ENCODE peak calls at places on chromosome 13, in five cellular contexts. One of them, this sample, is unnamed.

GRCh38 chr13:52782486-52783448 is 43.1 kb upstream of the CNMD start:
- DNase-seq in HFFc6: no peak
- DNase-seq in retinal pigment epithelial cell: no peak
- DNase-seq in NB4: no peak
- DNase-seq in type B pancreatic cell: no peak
- DNase-seq in this sample: no peak

GRCh38 chr13:76148926-76149325 is 512.8 kb downstream of the LMO7 start:
- DNase-seq in HFFc6: peak; percentile 78
- DNase-seq in retinal pigment epithelial cell: peak; percentile 26
- DNase-seq in NB4: no peak
- DNase-seq in type B pancreatic cell: no peak
- DNase-seq in this sample: peak; percentile 45

GRCh38 chr13:111513766-111514611 is 193.5 kb downstream of the TEX29 start:
- DNase-seq in HFFc6: no peak
- DNase-seq in retinal pigment epithelial cell: no peak
- DNase-seq in NB4: no peak
- DNase-seq in type B pancreatic cell: no peak
- DNase-seq in this sample: no peak

GRCh38 chr13:72304121-72304745 is 423.2 kb downstream of the MZT1 start:
- DNase-seq in HFFc6: no peak
- DNase-seq in retinal pigment epithelial cell: peak; percentile 40
- DNase-seq in NB4: no peak
- DNase-seq in type B pancreatic cell: no peak
- DNase-seq in this sample: no peak

GRCh38 chr13:98099627-98100026 is 43.3 kb upstream of the FARP1 start:
- DNase-seq in HFFc6: no peak
- DNase-seq in retinal pigment epithelial cell: no peak
- DNase-seq in NB4: no peak
- DNase-seq in type B pancreatic cell: no peak
- DNase-seq in this sample: no peak

GRCh38 chr13:27926644-27927434 is 7.0 kb downstream of the PDX1 start:
- DNase-seq in HFFc6: no peak
- DNase-seq in retinal pigment epithelial cell: no peak
- DNase-seq in NB4: no peak
- DNase-seq in type B pancreatic cell: no peak
- DNase-seq in this sample: no peak

GRCh38 chr13:100300708-100301107 is 211.8 kb downstream of the PCCA start:
- DNase-seq in HFFc6: no peak
- DNase-seq in retinal pigment epithelial cell: no peak
- DNase-seq in NB4: no peak
- DNase-seq in type B pancreatic cell: no peak
- DNase-seq in this sample: no peak

GRCh38 chr13:24039621-24040475 is 120.7 kb upstream of the SPATA13 start:
- DNase-seq in HFFc6: no peak
- DNase-seq in retinal pigment epithelial cell: no peak
- DNase-seq in NB4: no peak
- DNase-seq in type B pancreatic cell: no peak
- DNase-seq in this sample: no peak

GRCh38 chr13:35712907-35713685 is 236.6 kb upstream of the MAB21L1 start:
- DNase-seq in HFFc6: peak; percentile 89
- DNase-seq in retinal pigment epithelial cell: no peak
- DNase-seq in NB4: peak; percentile 14
- DNase-seq in type B pancreatic cell: no peak
- DNase-seq in this sample: no peak

GRCh38 chr13:113001251-113002140 is 32.5 kb downstream of the MCF2L start:
- DNase-seq in HFFc6: no peak
- DNase-seq in retinal pigment epithelial cell: peak; percentile 43
- DNase-seq in NB4: no peak
- DNase-seq in type B pancreatic cell: peak; percentile 82
- DNase-seq in this sample: peak; percentile 31

GRCh38 chr13:47794963-47795362 is 206.1 kb downstream of the SUCLA2 start:
- DNase-seq in HFFc6: no peak
- DNase-seq in retinal pigment epithelial cell: no peak
- DNase-seq in NB4: peak; percentile 35
- DNase-seq in type B pancreatic cell: no peak
- DNase-seq in this sample: no peak
- TF ChIP-seq CTCF in HFFc6: peak; percentile 61
- TF ChIP-seq CTCF in retinal pigment epithelial cell: peak; percentile 66
- TF ChIP-seq CTCF in NB4: peak; percentile 77
- TF ChIP-seq CTCF in type B pancreatic cell: peak; percentile 67
- TF ChIP-seq CTCF in this sample: peak; percentile 61

DNA sequence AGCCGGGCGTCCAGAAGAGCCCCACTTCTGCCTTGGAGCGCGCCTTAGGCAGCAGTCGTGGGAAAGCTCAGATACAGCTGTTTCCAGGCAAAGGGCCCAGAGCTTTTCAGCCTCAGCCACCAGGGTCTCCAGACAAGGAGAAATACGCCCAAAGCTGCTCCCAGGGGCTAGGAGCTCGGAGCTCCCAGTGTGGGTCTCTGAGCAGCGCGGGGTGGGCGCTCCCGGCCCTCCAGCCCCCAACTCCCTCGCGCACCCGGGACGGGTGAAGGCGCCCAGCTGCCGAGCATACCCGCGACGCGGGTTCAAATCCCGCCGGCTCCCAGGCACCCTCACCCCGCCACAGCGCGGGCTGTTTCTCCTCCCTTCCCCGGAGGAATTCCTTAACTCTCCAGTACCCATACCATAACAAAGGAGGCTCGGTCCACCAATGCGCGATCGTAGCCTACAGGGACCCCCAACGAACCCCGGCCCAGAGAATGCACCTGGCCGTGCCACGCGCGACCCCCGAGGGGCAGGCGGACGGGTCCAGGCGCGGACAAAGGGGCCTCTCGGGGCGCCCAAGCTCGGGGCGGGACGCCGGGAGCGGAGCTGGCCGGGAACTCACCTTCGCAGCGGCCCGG is 507 bp downstream of the COL4A1 start:
- DNase-seq in HFFc6: no peak
- DNase-seq in retinal pigment epithelial cell: no peak
- DNase-seq in NB4: no peak
- DNase-seq in type B pancreatic cell: no peak
- DNase-seq in this sample: no peak
- TF ChIP-seq CTCF in HFFc6: no peak
- TF ChIP-seq CTCF in retinal pigment epithelial cell: no peak
- TF ChIP-seq CTCF in NB4: no peak
- TF ChIP-seq CTCF in type B pancreatic cell: peak; percentile 50
- TF ChIP-seq CTCF in this sample: no peak

DNA sequence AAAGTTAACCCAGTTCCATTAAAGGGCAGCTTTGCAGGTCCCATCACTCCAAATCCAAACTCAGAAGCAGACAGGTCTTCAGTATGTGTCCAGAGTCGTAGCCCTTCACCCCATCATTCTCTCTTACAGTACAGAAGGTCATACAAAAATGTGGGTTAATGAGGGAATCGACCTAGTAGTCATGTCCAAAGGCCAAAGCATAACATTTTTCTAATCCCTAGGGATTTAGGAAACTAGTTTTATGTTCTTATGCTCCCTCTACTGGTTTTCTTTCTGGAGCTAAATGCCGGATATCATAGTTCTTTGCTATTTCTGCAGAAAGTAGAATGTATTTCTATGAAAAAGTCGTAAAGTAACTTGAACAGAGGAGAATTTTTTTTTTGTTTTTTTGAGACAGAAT is 72.2 kb downstream of the DHRS12 start:
- DNase-seq in HFFc6: peak; percentile 48
- DNase-seq in retinal pigment epithelial cell: no peak
- DNase-seq in NB4: peak; percentile 40
- DNase-seq in type B pancreatic cell: no peak
- DNase-seq in this sample: no peak
- TF ChIP-seq CTCF in HFFc6: peak; percentile 71
- TF ChIP-seq CTCF in retinal pigment epithelial cell: peak; percentile 55
- TF ChIP-seq CTCF in NB4: no peak
- TF ChIP-seq CTCF in type B pancreatic cell: peak; percentile 30
- TF ChIP-seq CTCF in this sample: no peak

GRCh38 chr13:102847272-102848234 is 1.7 kb downstream of the ERCC5 start:
- DNase-seq in HFFc6: no peak
- DNase-seq in retinal pigment epithelial cell: no peak
- DNase-seq in NB4: peak; percentile 62
- DNase-seq in type B pancreatic cell: no peak
- DNase-seq in this sample: no peak

GRCh38 chr13:102848956-102849355 is 3.1 kb downstream of the ERCC5 start:
- DNase-seq in HFFc6: no peak
- DNase-seq in retinal pigment epithelial cell: no peak
- DNase-seq in NB4: no peak
- DNase-seq in type B pancreatic cell: no peak
- DNase-seq in this sample: no peak

GRCh38 chr13:102845289-102845629 is 573 bp upstream of the ERCC5 start:
- DNase-seq in HFFc6: no peak
- DNase-seq in retinal pigment epithelial cell: no peak
- DNase-seq in NB4: no peak
- DNase-seq in type B pancreatic cell: no peak
- DNase-seq in this sample: no peak

GRCh38 chr13:102845630-102846260 is at the start of gene ERCC5:
- DNase-seq in HFFc6: peak; percentile 97
- DNase-seq in retinal pigment epithelial cell: peak; percentile 82
- DNase-seq in NB4: peak; percentile 98
- DNase-seq in type B pancreatic cell: peak; percentile 94
- DNase-seq in this sample: peak; percentile 83

GRCh38 chr13:102846261-102847015 is 606 bp downstream of the ERCC5 start:
- DNase-seq in HFFc6: peak; percentile 28
- DNase-seq in retinal pigment epithelial cell: no peak
- DNase-seq in NB4: peak; percentile 82
- DNase-seq in type B pancreatic cell: no peak
- DNase-seq in this sample: no peak
- TF ChIP-seq CTCF in HFFc6: no peak
- TF ChIP-seq CTCF in retinal pigment epithelial cell: no peak
- TF ChIP-seq CTCF in NB4: no peak
- TF ChIP-seq CTCF in type B pancreatic cell: no peak
- TF ChIP-seq CTCF in this sample: no peak

GRCh38 chr13:110061270-110061669 is 245.7 kb downstream of the COL4A1 start:
- DNase-seq in HFFc6: no peak
- DNase-seq in retinal pigment epithelial cell: no peak
- DNase-seq in NB4: no peak
- DNase-seq in type B pancreatic cell: no peak
- DNase-seq in this sample: no peak
- TF ChIP-seq CTCF in HFFc6: peak; percentile 16
- TF ChIP-seq CTCF in retinal pigment epithelial cell: peak; percentile 15
- TF ChIP-seq CTCF in NB4: no peak
- TF ChIP-seq CTCF in type B pancreatic cell: no peak
- TF ChIP-seq CTCF in this sample: no peak

GRCh38 chr13:87259479-87260083 is 411.6 kb upstream of the SLITRK5 start:
- DNase-seq in HFFc6: no peak
- DNase-seq in retinal pigment epithelial cell: no peak
- DNase-seq in NB4: no peak
- DNase-seq in type B pancreatic cell: no peak
- DNase-seq in this sample: no peak
- TF ChIP-seq CTCF in HFFc6: peak; percentile 31
- TF ChIP-seq CTCF in retinal pigment epithelial cell: peak; percentile 57
- TF ChIP-seq CTCF in NB4: peak; percentile 26
- TF ChIP-seq CTCF in type B pancreatic cell: peak; percentile 65
- TF ChIP-seq CTCF in this sample: peak; percentile 53

This sample was measured in kidney epithelial cell.